ENCODE peak calls at places on chromosome 6, in ten cellular contexts. E is IMR-90, F is Calu3, Z is endothelial cell of umbilical vein, G is ovary, Y is left ventricle myocardium inferior, N is psoas muscle, L is colonic mucosa, J is foreskin fibroblast, O is HCT116. X is an unnamed sample.

GRCh38 chr6:106750146-106750900 is 120.9 kb downstream of the QRSL1 start:
- DNase-seq in E (no peak), F (no peak), Z (no peak), G (no peak), Y (no peak), N (no peak), L (no peak), J (no peak), O (no peak), X (peak; percentile 33)

GRCh38 chr6:168342626-168343025 is 23.0 kb upstream of the DACT2 start:
- DNase-seq in E (no peak), F (peak; percentile 82), Z (no peak), G (no peak), Y (no peak), N (no peak), L (peak; percentile 89), J (no peak), O (no peak), X (no peak)

GRCh38 chr6:15303920-15304291 is 58.0 kb downstream of the JARID2 start:
- DNase-seq in E (no peak), F (no peak), Z (no peak), G (no peak), Y (no peak), N (no peak), L (no peak), J (no peak), O (no peak), X (no peak)

GRCh38 chr6:77456531-77457248 is 6.6 kb downstream of the HTR1B start:
- DNase-seq in E (peak; percentile 100), F (peak; percentile 34), Z (peak; percentile 96), G (no peak), Y (no peak), N (peak; percentile 12), L (no peak), J (peak; percentile 99), O (peak; percentile 65), X (peak; percentile 29)

GRCh38 chr6:9496837-9497236 is 918.0 kb downstream of the TFAP2A start:
- DNase-seq in E (no peak), F (no peak), Z (no peak), G (no peak), Y (no peak), N (no peak), L (no peak), J (no peak), O (no peak), X (no peak)

GRCh38 chr6:75381878-75382633 is 97.5 kb upstream of the TMEM30A start:
- DNase-seq in E (no peak), F (no peak), Z (peak; percentile 84), G (no peak), Y (no peak), N (no peak), L (no peak), J (no peak), O (no peak), X (no peak)

GRCh38 chr6:112833546-112834215 is 486.6 kb downstream of the RFPL4B start:
- DNase-seq in E (peak; percentile 44), F (no peak), Z (peak; percentile 7), G (no peak), Y (no peak), N (no peak), L (no peak), J (peak; percentile 10), O (no peak), X (no peak)

GRCh38 chr6:165777680-165778079 is 114.6 kb upstream of the PDE10A start:
- DNase-seq in E (no peak), F (no peak), Z (no peak), G (no peak), Y (no peak), N (no peak), L (no peak), J (no peak), O (no peak), X (no peak)

GRCh38 chr6:15244605-15245360 is 1.1 kb upstream of the JARID2 start:
- DNase-seq in E (peak; percentile 70), F (peak; percentile 47), Z (peak; percentile 60), G (peak; percentile 89), Y (peak; percentile 88), N (peak; percentile 87), L (peak; percentile 77), J (peak; percentile 60), O (no peak), X (peak; percentile 69)

GRCh38 chr6:139372326-139373153 is 1.9 kb downstream of the CITED2 start:
- DNase-seq in E (peak; percentile 18), F (no peak), Z (peak; percentile 43), G (no peak), Y (no peak), N (no peak), L (no peak), J (no peak), O (no peak), X (no peak)

GRCh38 chr6:90610291-90610670 is 23.4 kb upstream of the MAP3K7 start:
- DNase-seq in E (no peak), F (no peak), Z (peak; percentile 21), G (peak; percentile 29), Y (no peak), N (no peak), L (no peak), J (no peak), O (no peak), X (no peak)

GRCh38 chr6:151209071-151209831 is 30.5 kb upstream of the AKAP12 start:
- DNase-seq in E (peak; percentile 20), F (peak; percentile 5), Z (peak; percentile 14), G (no peak), Y (no peak), N (no peak), L (no peak), J (peak; percentile 15), O (peak; percentile 53), X (peak; percentile 24)

GRCh38 chr6:127069659-127070279 is 48.7 kb upstream of the RSPO3 start:
- DNase-seq in E (peak; percentile 45), F (no peak), Z (peak; percentile 55), G (no peak), Y (no peak), N (no peak), L (no peak), J (peak; percentile 17), O (peak; percentile 36), X (no peak)

DNA sequence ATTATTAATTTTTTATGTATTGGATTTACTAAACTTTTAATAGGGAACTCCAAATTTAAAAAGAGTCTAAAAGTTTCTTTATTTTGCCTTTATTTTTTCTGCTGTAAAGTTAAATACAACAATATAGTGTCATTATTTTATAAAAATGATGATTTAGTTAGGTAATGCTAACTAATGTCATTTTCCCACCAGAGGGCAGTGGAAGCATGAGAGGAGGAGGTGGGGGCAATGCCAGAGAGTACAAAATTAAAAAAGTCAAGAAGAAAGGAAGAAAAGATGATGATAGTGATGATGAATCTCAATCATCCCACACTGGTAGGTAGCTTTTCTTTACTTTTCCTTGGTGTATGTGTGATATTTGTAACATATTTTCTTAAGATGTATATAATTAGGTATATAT is 20.2 kb upstream of the FHL5 start:
- DNase-seq in E (no peak), F (no peak), Z (no peak), G (no peak), Y (no peak), N (no peak), L (no peak), J (no peak), O (no peak), X (no peak)
- TF ChIP-seq CTCF in E (peak; percentile 33), F (peak; percentile 19), Z (no peak), G (no peak), Y (peak; percentile 42), N (peak; percentile 21), L (no peak), J (peak; percentile 27), O (peak; percentile 26), X (peak; percentile 21)

GRCh38 chr6:2971420-2972218 is at the start of gene SERPINB6:
- DNase-seq in E (peak; percentile 71), F (peak; percentile 45), Z (peak; percentile 76), G (peak; percentile 92), Y (peak; percentile 89), N (peak; percentile 81), L (peak; percentile 89), J (peak; percentile 76), O (no peak), X (peak; percentile 65)
- TF ChIP-seq CTCF in E (no peak), F (no peak), Z (no peak), G (no peak), Y (no peak), N (no peak), L (no peak), J (no peak), O (no peak), X (no peak)

GRCh38 chr6:44115866-44116265 is 11.4 kb downstream of the MRPL14 start:
- DNase-seq in E (peak; percentile 37), F (peak; percentile 84), Z (peak; percentile 41), G (no peak), Y (no peak), N (no peak), L (no peak), J (no peak), O (no peak), X (no peak)

GRCh38 chr6:44111434-44112417 is 15.5 kb downstream of the MRPL14 start:
- DNase-seq in E (no peak), F (peak; percentile 44), Z (no peak), G (no peak), Y (no peak), N (no peak), L (no peak), J (no peak), O (no peak), X (no peak)

GRCh38 chr6:44110966-44111365 is 16.3 kb downstream of the MRPL14 start:
- DNase-seq in E (no peak), F (no peak), Z (no peak), G (no peak), Y (no peak), N (no peak), L (no peak), J (no peak), O (no peak), X (no peak)

GRCh38 chr6:44110005-44110681 is 17.1 kb downstream of the MRPL14 start:
- DNase-seq in E (no peak), F (no peak), Z (no peak), G (no peak), Y (no peak), N (peak; percentile 57), L (no peak), J (no peak), O (no peak), X (no peak)

GRCh38 chr6:44113396-44113795 is 13.9 kb downstream of the MRPL14 start:
- DNase-seq in E (no peak), F (no peak), Z (no peak), G (no peak), Y (no peak), N (no peak), L (no peak), J (no peak), O (no peak), X (no peak)
- TF ChIP-seq CTCF in E (peak; percentile 10), F (peak; percentile 20), Z (peak; percentile 23), G (no peak), Y (no peak), N (peak; percentile 39), L (no peak), J (no peak), O (no peak), X (peak; percentile 39)

GRCh38 chr6:71482742-71483141 is 194.1 kb downstream of the OGFRL1 start:
- DNase-seq in E (no peak), F (no peak), Z (peak; percentile 43), G (no peak), Y (no peak), N (no peak), L (no peak), J (no peak), O (no peak), X (no peak)
- TF ChIP-seq CTCF in E (peak; percentile 21), F (no peak), Z (peak; percentile 5), G (no peak), Y (peak; percentile 43), N (peak; percentile 13), L (no peak), J (peak; percentile 22), O (no peak), X (no peak)

X was measured in glutamatergic neuron.